ENCODE peak calls at places on chromosomes 6 and 20, in six cellular contexts. A is fibroblast of mammary gland; S is T-helper 2 cell; U is effector memory CD4-positive, alpha-beta T cell; R is ovary; O is NCI-H2081. N is an unnamed sample.

GRCh38 chr6:167671977-167672687 is 154.6 kb upstream of the AFDN start:
- DNase-seq in U (no peak), O (no peak), S (no peak), A (no peak), R (no peak), N (no peak)

GRCh38 chr6:163771180-163771579 is 356.7 kb downstream of the QKI start:
- DNase-seq in O (no peak), A (no peak), R (no peak), U (no peak), S (no peak), N (no peak)

GRCh38 chr6:7434672-7435071 is 45.1 kb downstream of the RIOK1 start:
- DNase-seq in A (no peak), R (no peak), U (no peak), O (no peak), S (no peak), N (no peak)

GRCh38 chr6:91288741-91289140 is 701.9 kb upstream of the MAP3K7 start:
- DNase-seq in A (no peak), R (no peak), S (no peak), U (no peak), O (no peak), N (no peak)

GRCh38 chr6:37477186-37477585 is 22.5 kb downstream of the CCDC167 start:
- DNase-seq in R (no peak), A (no peak), U (no peak), O (no peak), S (no peak), N (no peak)

GRCh38 chr20:63517376-63518309 is 2.9 kb upstream of the PPDPF start:
- DNase-seq in U (no peak), R (peak; percentile 23), S (no peak), A (no peak), O (no peak), N (no peak)

GRCh38 chr20:50837532-50838321 is 42.9 kb downstream of the BCAS4 start:
- DNase-seq in U (no peak), O (no peak), R (no peak), S (no peak), A (peak; percentile 93), N (peak; percentile 33)

GRCh38 chr6:4914412-4915159 is 89.3 kb downstream of the RPP40 start:
- DNase-seq in O (no peak), U (no peak), S (no peak), A (peak; percentile 69), R (no peak), N (peak; percentile 45)

GRCh38 chr20:32560989-32561830 is 23.9 kb downstream of the NOL4L start:
- DNase-seq in A (no peak), S (no peak), O (peak; percentile 44), R (no peak), U (no peak), N (no peak)

GRCh38 chr6:159984268-159984786 is 15.4 kb downstream of the IGF2R start:
- DNase-seq in S (no peak), A (peak; percentile 94), U (no peak), O (no peak), R (no peak), N (peak; percentile 78)

GRCh38 chr6:18379376-18380117 is 7.6 kb upstream of the RNF144B start:
- DNase-seq in A (no peak), S (no peak), O (no peak), U (no peak), R (no peak), N (no peak)

GRCh38 chr6:80696268-80696667 is 589.8 kb downstream of the BCKDHB start:
- DNase-seq in O (no peak), S (no peak), U (no peak), R (no peak), A (no peak), N (no peak)

GRCh38 chr20:42494290-42494689 is 695.4 kb downstream of the PTPRT start:
- DNase-seq in O (no peak), R (no peak), U (no peak), A (no peak), S (no peak), N (no peak)

GRCh38 chr6:35488517-35488862 is 8.4 kb downstream of the TEAD3 start:
- DNase-seq in R (peak; percentile 30), S (no peak), A (no peak), O (no peak), U (no peak), N (no peak)

GRCh38 chr6:133741375-133741861 is 147.5 kb upstream of the TCF21 start:
- DNase-seq in R (no peak), A (peak; percentile 33), O (peak; percentile 40), U (no peak), S (no peak), N (peak; percentile 55)

GRCh38 chr6:40791004-40791403 is 203.8 kb upstream of the LRFN2 start:
- DNase-seq in U (no peak), R (no peak), O (no peak), S (no peak), A (no peak), N (no peak)

GRCh38 chr6:129493396-129493902 is 216.5 kb downstream of the ARHGAP18 start:
- DNase-seq in S (no peak), A (peak; percentile 47), O (no peak), R (no peak), U (no peak), N (peak; percentile 28)

GRCh38 chr6:44387346-44388134 is at the start of gene CDC5L:
- DNase-seq in S (peak; percentile 85), R (peak; percentile 98), A (peak; percentile 99), U (peak; percentile 85), O (peak; percentile 97), N (peak; percentile 100)

GRCh38 chr6:17927705-17928104 is 59.7 kb downstream of the KIF13A start:
- DNase-seq in O (no peak), A (no peak), U (no peak), R (no peak), S (no peak), N (no peak)

GRCh38 chr6:43724914-43725642 is 37.5 kb upstream of the MRPS18A start:
- DNase-seq in R (peak; percentile 69), A (peak; percentile 97), S (peak; percentile 31), O (no peak), U (peak; percentile 45), N (peak; percentile 79)

GRCh38 chr6:166333172-166333995 is 9.0 kb downstream of the SFT2D1 start:
- DNase-seq in U (no peak), A (no peak), O (no peak), R (no peak), S (no peak), N (no peak)

GRCh38 chr20:45372646-45373352 is 5.3 kb downstream of the TP53TG5 start:
- DNase-seq in A (no peak), U (no peak), R (no peak), S (no peak), O (no peak), N (no peak)

GRCh38 chr6:80742481-80742880 is 636.0 kb downstream of the BCKDHB start:
- DNase-seq in A (peak; percentile 64), O (peak; percentile 34), R (no peak), U (no peak), S (no peak), N (peak; percentile 74)

GRCh38 chr6:27986928-27987725 is 30.1 kb downstream of the OR2B6 start:
- DNase-seq in R (no peak), O (no peak), A (no peak), S (no peak), U (no peak), N (peak; percentile 47)

GRCh38 chr6:12602951-12603710 is 113.4 kb upstream of the PHACTR1 start:
- DNase-seq in O (peak; percentile 17), R (peak; percentile 23), A (peak; percentile 62), S (no peak), U (no peak), N (peak; percentile 86)

GRCh38 chr6:40395066-40395697 is 192.0 kb downstream of the LRFN2 start:
- DNase-seq in S (no peak), R (no peak), U (no peak), A (no peak), O (peak; percentile 10), N (no peak)

GRCh38 chr6:151254451-151255081 is 14.8 kb downstream of the AKAP12 start:
- DNase-seq in U (no peak), O (no peak), S (no peak), R (no peak), A (no peak), N (peak; percentile 80)

GRCh38 chr20:40265872-40266533 is 423.0 kb downstream of the MAFB start:
- DNase-seq in R (no peak), U (no peak), O (no peak), S (no peak), A (peak; percentile 56), N (peak; percentile 71)

GRCh38 chr6:160049346-160049745 is 72.3 kb upstream of the SLC22A1 start:
- DNase-seq in A (no peak), U (no peak), S (no peak), R (no peak), O (no peak), N (no peak)

GRCh38 chr6:9537381-9537780 is 877.5 kb downstream of the TFAP2A start:
- DNase-seq in A (no peak), U (no peak), O (no peak), R (no peak), S (no peak), N (peak; percentile 28)

GRCh38 chr6:52653151-52653550 is 17.8 kb upstream of the TMEM14A start:
- DNase-seq in O (no peak), R (no peak), S (no peak), U (no peak), A (peak; percentile 71), N (no peak)

GRCh38 chr20:50911716-50912115 is 19.5 kb downstream of the ADNP start:
- DNase-seq in O (no peak), R (no peak), S (no peak), U (no peak), A (no peak), N (no peak)

GRCh38 chr20:2890743-2891142 is 17.5 kb downstream of the PTPRA start:
- DNase-seq in S (no peak), A (peak; percentile 54), O (no peak), U (no peak), R (no peak), N (no peak)

GRCh38 chr6:73364549-73364948 is 2.1 kb downstream of the KHDC3L start:
- DNase-seq in S (no peak), A (no peak), O (no peak), U (no peak), R (no peak), N (no peak)

GRCh38 chr20:62977613-62978558 is 25.4 kb downstream of the SLC17A9 start:
- DNase-seq in R (no peak), S (peak; percentile 87), O (peak; percentile 35), A (no peak), U (peak; percentile 80), N (no peak)

GRCh38 chr20:1825492-1825891 is 69.7 kb upstream of the SIRPA start:
- DNase-seq in R (no peak), S (no peak), U (no peak), A (no peak), O (no peak), N (peak; percentile 70)

GRCh38 chr20:1150218-1150617 is 31.8 kb downstream of the PSMF1 start:
- DNase-seq in U (no peak), S (no peak), O (no peak), R (no peak), A (peak; percentile 61), N (peak; percentile 57)

N was measured in cardiac fibroblast.